ENCODE peak calls at places on chromosomes 3 and 15, in five cellular contexts. I, D, P, J and U are unnamed samples.

GRCh38 chr15:98326804-98327203 is 321.5 kb upstream of the IGF1R start:
- DNase-seq in D (no peak), I (no peak), P (no peak), J (no peak), U (no peak)

GRCh38 chr3:123194552-123194951 is 7.2 kb upstream of the SEC22A start:
- DNase-seq in P (no peak), D (peak), J (peak), I (peak), U (peak)

GRCh38 chr3:113495035-113495434 is 19.9 kb downstream of the SPICE1 start:
- DNase-seq in J (peak), I (peak), D (peak), P (no peak), U (no peak)

GRCh38 chr3:126855374-126855773 is 127.5 kb upstream of the PLXNA1 start:
- DNase-seq in P (no peak), D (no peak), I (no peak), J (no peak), U (no peak)

GRCh38 chr3:196388946-196389345 is 43.3 kb downstream of the UBXN7 start:
- DNase-seq in D (no peak), P (no peak), I (peak), J (peak), U (no peak)

GRCh38 chr15:52118969-52119749 is 6.6 kb upstream of the BCL2L10 start:
- DNase-seq in P (no peak), D (peak), I (no peak), J (no peak), U (no peak)

GRCh38 chr3:157104521-157104920 is 55.4 kb downstream of the CCNL1 start:
- DNase-seq in I (no peak), J (peak), P (no peak), D (no peak), U (no peak)

GRCh38 chr3:126194713-126195305 is 14.4 kb upstream of the ALDH1L1 start:
- DNase-seq in P (no peak), I (no peak), D (peak), J (peak), U (no peak)

GRCh38 chr3:42226470-42227425 is 39.2 kb downstream of the CCK start:
- DNase-seq in I (no peak), J (peak), D (peak), P (no peak), U (no peak)

GRCh38 chr3:71652786-71653419 is 69.4 kb upstream of the FOXP1 start:
- DNase-seq in D (peak), J (peak), I (peak), P (no peak), U (no peak)

GRCh38 chr3:112074616-112075497 is 11.3 kb upstream of the C3orf52 start:
- DNase-seq in D (no peak), I (peak), P (no peak), J (peak), U (no peak)

GRCh38 chr15:85379403-85380131 is 836 bp upstream of the AKAP13 start:
- DNase-seq in I (no peak), D (peak), J (no peak), P (no peak), U (no peak)

GRCh38 chr3:136708339-136708985 is 43.7 kb downstream of the STAG1 start:
- DNase-seq in J (no peak), I (peak), P (no peak), D (no peak), U (no peak)

GRCh38 chr15:40313531-40314398 is 6.0 kb upstream of the PLCB2 start:
- DNase-seq in D (no peak), P (no peak), I (no peak), J (no peak), U (no peak)

GRCh38 chr3:69948246-69948862 is 51.2 kb upstream of the SAMMSON start:
- DNase-seq in P (no peak), J (peak), I (peak), D (peak), U (no peak)

GRCh38 chr15:89075846-89076245 is 12.4 kb upstream of the ABHD2 start:
- DNase-seq in J (no peak), I (no peak), D (no peak), P (no peak), U (no peak)

GRCh38 chr15:92444631-92445030 is 51.0 kb downstream of the ST8SIA2 start:
- DNase-seq in P (no peak), I (no peak), D (no peak), J (no peak), U (no peak)

GRCh38 chr3:42442640-42443039 is 32.2 kb upstream of the LYZL4 start:
- DNase-seq in P (no peak), D (peak), I (no peak), J (no peak), U (no peak)

GRCh38 chr15:40939909-40940801 is 11.0 kb downstream of the DLL4 start:
- DNase-seq in D (no peak), P (no peak), J (no peak), I (no peak), U (no peak)

GRCh38 chr3:169700195-169700594 is 36.7 kb upstream of the MECOM start:
- DNase-seq in P (no peak), I (peak), J (no peak), D (no peak), U (no peak)

DNA sequence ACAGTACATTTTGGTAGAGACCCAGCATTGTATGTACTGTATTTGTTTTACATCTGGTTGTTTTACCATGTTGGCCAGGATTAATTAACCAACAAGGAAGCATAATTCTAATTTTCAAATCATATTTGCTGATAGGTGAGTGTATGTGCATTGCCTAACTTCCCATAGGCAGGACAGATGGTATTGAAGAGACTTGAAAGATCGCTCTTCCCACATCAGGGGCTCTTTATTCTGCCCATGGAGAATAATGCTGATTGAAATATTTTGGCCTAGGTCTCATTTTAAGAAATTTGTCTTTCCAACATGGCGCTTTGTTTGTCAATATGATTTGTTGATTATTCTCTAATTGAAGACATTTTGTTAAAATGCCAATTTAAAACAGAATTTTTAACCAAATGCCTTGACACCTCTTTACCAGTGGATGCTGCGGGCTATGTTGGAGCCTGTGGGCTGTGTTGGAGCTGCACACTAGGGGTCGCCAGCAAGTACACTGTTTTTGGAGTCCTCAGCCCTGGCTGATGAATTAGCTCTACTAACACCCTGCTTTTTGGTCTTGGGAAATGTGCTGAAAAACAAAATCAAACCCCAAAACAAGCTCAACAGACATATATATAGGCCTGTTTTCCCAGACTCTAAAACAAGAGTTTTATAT is 5.3 kb downstream of the P2RY12 start:
- DNase-seq in I (peak), P (peak), D (peak), J (peak), U (peak)
- TF ChIP-seq CTCF in I (peak), P (peak), D (peak), J (peak), U (peak)

GRCh38 chr3:10420745-10421475 is 84.5 kb downstream of the ATP2B2 start:
- DNase-seq in P (no peak), D (no peak), I (no peak), J (no peak), U (no peak)

GRCh38 chr3:10421996-10422395 is 83.4 kb downstream of the ATP2B2 start:
- DNase-seq in J (no peak), P (no peak), I (no peak), D (no peak), U (no peak)

GRCh38 chr3:10419637-10420232 is 85.7 kb downstream of the ATP2B2 start:
- DNase-seq in I (no peak), D (no peak), P (no peak), J (no peak), U (no peak)

GRCh38 chr3:10416730-10417300 is 88.6 kb downstream of the ATP2B2 start:
- DNase-seq in P (no peak), J (no peak), I (no peak), D (peak), U (no peak)

GRCh38 chr3:10417849-10418248 is 87.5 kb downstream of the ATP2B2 start:
- DNase-seq in J (peak), P (no peak), I (peak), D (peak), U (no peak)
- TF ChIP-seq CTCF in J (peak), P (no peak), I (peak), D (peak), U (no peak)

DNA sequence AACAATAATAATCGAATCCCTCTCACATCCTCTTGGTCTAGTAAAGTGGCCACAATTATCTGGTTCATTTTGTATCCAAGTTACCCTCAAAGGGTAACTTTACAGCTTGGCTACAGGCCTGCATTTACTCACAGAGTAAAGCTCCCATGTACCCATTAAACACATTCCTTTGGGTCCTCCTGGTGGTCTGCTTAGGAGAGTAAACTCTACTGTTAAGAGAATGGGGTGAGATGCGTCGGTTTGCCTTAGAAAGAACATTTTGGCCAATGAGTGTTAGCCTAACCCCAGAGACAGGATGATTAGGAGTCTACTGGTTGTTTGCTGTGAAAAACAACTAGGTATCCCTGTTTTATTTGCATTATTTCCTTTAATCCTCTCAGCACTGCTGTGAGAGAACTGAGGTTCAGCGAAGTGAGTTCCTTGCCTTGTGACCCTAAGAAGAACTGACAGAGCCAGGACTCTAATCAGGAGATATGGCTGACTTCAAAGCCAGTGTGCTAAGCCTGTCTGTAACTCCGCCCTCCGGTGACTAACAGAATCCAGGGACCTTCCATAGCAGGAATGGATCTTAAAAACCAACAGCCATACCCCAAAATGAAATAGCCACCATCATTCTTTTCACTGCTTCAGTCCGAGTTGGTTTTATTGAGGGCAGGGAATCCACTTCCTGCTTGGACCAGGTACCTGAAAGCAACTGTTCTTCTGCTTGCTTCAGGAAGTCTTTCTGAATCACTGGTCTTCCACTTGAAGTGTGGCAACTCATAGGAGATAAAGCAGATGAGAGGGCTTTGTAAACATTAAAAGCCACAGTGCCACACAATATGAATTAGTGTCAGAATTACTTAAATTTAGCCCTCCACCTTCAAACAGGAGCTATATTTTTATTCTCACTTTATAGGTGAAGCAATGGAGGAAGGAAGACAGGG is 317.3 kb upstream of the WNT5A start:
- DNase-seq in J (no peak), P (no peak), D (peak), I (no peak), U (no peak)
- TF ChIP-seq CTCF in J (no peak), P (no peak), D (no peak), I (no peak), U (no peak)

GRCh38 chr3:130480736-130481135 is 36.2 kb upstream of the COL6A6 start:
- DNase-seq in J (peak), P (no peak), I (peak), D (peak), U (no peak)
- TF ChIP-seq CTCF in J (peak), P (peak), I (peak), D (peak), U (peak)

GRCh38 chr3:141049681-141050080 is 1.5 kb upstream of the SPSB4 start:
- DNase-seq in J (no peak), I (no peak), D (peak), P (no peak), U (no peak)
- TF ChIP-seq CTCF in J (peak), I (peak), D (peak), P (no peak), U (peak)

GRCh38 chr15:20643024-20643770 is 101.6 kb upstream of the GOLGA6L6 start:
- DNase-seq in P (no peak), J (no peak), I (no peak), D (no peak), U (no peak)
- TF ChIP-seq CTCF in P (no peak), J (no peak), I (no peak), D (no peak), U (no peak)

GRCh38 chr15:26178821-26179220 is 315.7 kb upstream of the ATP10A start:
- DNase-seq in I (no peak), D (no peak), J (no peak), P (no peak), U (no peak)

GRCh38 chr15:26177816-26178215 is 314.7 kb upstream of the ATP10A start:
- DNase-seq in D (no peak), I (no peak), P (no peak), J (no peak), U (no peak)

GRCh38 chr15:26176831-26177230 is 313.7 kb upstream of the ATP10A start:
- DNase-seq in I (no peak), D (no peak), P (no peak), J (no peak), U (no peak)

DNA sequence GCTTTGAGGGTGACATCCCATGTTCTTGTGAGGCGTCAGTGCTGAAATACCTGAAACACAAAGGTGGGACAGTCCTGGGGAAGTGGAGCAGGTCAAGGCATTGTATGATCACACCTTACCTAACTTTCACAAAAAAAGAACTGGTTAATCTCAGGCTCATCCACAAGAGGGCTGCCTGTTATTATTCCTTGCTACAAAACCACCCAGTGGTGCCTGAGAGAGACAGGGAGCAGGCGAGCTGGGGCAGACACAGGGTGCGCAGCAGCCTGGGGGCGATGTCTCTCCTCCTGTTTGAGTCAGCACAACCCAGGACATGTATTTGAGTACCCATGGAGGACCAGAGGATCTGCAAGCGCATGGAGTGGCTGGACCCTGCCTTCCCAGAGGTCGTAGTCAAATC is 316.8 kb upstream of the ATP10A start:
- DNase-seq in I (no peak), P (no peak), J (no peak), D (peak), U (no peak)
- TF ChIP-seq CTCF in I (no peak), P (no peak), J (no peak), D (peak), U (peak)